ENCODE peak calls at places on chromosomes 3 and 15, in ten cellular contexts. M is H9; T is transverse colon; Q is CD8-positive, alpha-beta T cell; E is AG04450; X is endothelial cell of umbilical vein; Z is lung; U is foreskin keratinocyte; R is right atrium auricular region; W is fibroblast of lung. Y is an unnamed sample.

GRCh38 chr3:98657429-98657828 is 64.0 kb upstream of the CPOX start:
- DNase-seq in R (no peak), U (no peak), Z (peak; percentile 52), X (no peak), Q (no peak), M (peak; percentile 78), E (no peak), T (peak; percentile 50), W (peak; percentile 1), Y (no peak)

GRCh38 chr3:171000281-171000680 is 26.2 kb downstream of the SLC2A2 start:
- DNase-seq in Q (no peak), U (no peak), T (no peak), R (no peak), E (no peak), X (no peak), Z (no peak), M (no peak), W (no peak), Y (no peak)

GRCh38 chr3:112671930-112672715 is 31.2 kb upstream of the CCDC80 start:
- DNase-seq in E (peak; percentile 77), U (no peak), T (no peak), R (no peak), M (no peak), Z (no peak), X (peak; percentile 64), W (peak; percentile 99), Q (no peak), Y (peak; percentile 20)

GRCh38 chr15:33915571-33916407 is 52.5 kb upstream of the CHRM5 start:
- DNase-seq in Q (no peak), X (no peak), U (no peak), W (no peak), R (no peak), M (peak; percentile 57), T (peak; percentile 66), E (no peak), Z (no peak), Y (no peak)

GRCh38 chr3:123120546-123120945 is 53.7 kb downstream of the PDIA5 start:
- DNase-seq in M (no peak), E (no peak), Q (no peak), X (no peak), Z (no peak), W (no peak), R (no peak), U (no peak), T (no peak), Y (no peak)

GRCh38 chr3:197124713-197125112 is 95.1 kb upstream of the MELTF start:
- DNase-seq in Z (no peak), M (no peak), T (no peak), U (no peak), X (no peak), E (no peak), W (no peak), Q (no peak), R (no peak), Y (no peak)

GRCh38 chr3:13338231-13338630 is 81.9 kb downstream of the NUP210 start:
- DNase-seq in T (no peak), R (no peak), Z (no peak), Q (no peak), E (no peak), W (peak; percentile 2), M (no peak), X (no peak), U (no peak), Y (no peak)

GRCh38 chr3:129493206-129493605 is 35.2 kb upstream of the RHO start:
- DNase-seq in M (no peak), T (no peak), U (no peak), Q (no peak), E (no peak), R (no peak), Z (no peak), W (no peak), X (no peak), Y (no peak)

GRCh38 chr3:50212971-50213370 is 7.9 kb downstream of the SLC38A3 start:
- DNase-seq in W (no peak), U (no peak), M (no peak), X (no peak), T (no peak), Z (no peak), Q (no peak), R (no peak), E (no peak), Y (no peak)

GRCh38 chr3:50210510-50211367 is 5.7 kb downstream of the SLC38A3 start:
- DNase-seq in Z (no peak), R (no peak), E (no peak), T (no peak), W (no peak), X (no peak), Q (no peak), M (peak; percentile 63), U (no peak), Y (no peak)

GRCh38 chr3:50212502-50212901 is 7.4 kb downstream of the SLC38A3 start:
- DNase-seq in Z (no peak), T (no peak), W (no peak), X (no peak), M (peak; percentile 60), R (no peak), U (no peak), E (no peak), Q (no peak), Y (no peak)

GRCh38 chr3:50213383-50213782 is 8.3 kb downstream of the SLC38A3 start:
- DNase-seq in U (no peak), M (no peak), R (no peak), E (no peak), Q (no peak), X (no peak), Z (no peak), W (no peak), T (no peak), Y (no peak)

DNA sequence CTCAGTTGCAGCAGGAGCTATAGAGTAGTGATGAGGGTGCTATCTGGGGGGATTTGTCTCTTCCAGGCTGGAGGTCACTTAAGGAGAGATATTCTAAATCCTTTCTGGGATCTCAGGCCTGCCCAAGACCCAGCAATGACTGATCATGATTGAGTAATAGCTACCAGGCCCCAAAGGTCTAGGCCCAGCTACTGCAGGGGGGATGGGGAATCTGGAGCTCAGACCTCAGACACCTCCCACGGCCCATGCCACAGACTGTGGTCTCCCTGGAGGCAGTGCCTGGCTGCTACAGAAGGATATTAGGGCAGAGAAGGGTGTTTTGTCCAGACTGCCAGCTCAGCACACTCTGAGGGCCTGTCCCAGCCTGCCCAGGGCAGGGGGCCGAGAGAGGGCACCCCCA is 6.9 kb downstream of the SLC38A3 start:
- DNase-seq in U (no peak), R (no peak), Z (no peak), T (no peak), E (no peak), X (no peak), Q (no peak), W (peak; percentile 37), M (no peak), Y (no peak)
- H3K27ac ChIP-seq in U (no peak overlapping the region), R (no peak overlapping the region), Z (no peak overlapping the region), T (no peak overlapping the region), E (no peak overlapping the region), X (no peak overlapping the region), Q (no peak overlapping the region), W (no peak overlapping the region), M (no peak overlapping the region), Y (peak overlapping the region; percentile 28)

DNA sequence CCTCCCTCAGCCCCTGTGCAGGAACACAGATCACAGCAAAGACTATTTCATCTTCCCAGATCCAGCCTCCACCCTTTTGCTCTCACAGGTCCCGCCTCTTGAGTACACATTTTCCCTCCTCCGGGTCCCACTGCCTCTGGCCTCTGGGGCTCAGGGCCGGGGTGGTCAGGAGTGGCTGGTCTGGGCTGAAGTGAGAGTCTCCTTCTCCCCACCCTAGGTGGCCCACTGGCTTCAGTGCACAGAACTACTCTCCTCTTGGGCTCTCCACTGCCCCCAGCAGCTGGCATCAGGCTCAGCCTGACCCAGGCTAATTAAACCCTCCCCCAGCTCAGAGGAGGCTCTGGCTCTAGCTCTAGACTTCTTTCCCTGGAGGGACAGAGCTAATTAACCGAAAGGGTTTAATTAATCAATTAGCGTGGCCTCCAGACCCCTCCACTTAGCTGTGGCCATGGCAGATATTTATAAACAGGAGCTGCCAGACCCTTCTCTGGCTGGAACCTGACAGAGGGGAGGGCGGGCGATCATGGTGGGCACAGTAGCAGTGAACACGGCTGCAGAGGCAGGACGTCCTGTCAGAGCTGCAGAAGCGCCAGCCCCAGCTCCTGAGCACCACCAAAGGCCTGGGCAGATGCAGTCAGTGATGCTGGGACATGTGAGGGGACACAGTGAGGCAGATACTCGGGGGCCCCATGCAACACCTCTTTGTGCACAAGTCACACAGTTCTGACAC is 15.1 kb downstream of the DUSP7 start:
- DNase-seq in Q (no peak), Z (no peak), T (no peak), W (no peak), U (no peak), R (no peak), X (no peak), M (peak; percentile 55), E (no peak), Y (no peak)
- TF ChIP-seq CTCF in Q (no peak), Z (no peak), T (no peak), W (no peak), U (peak; percentile 55), R (no peak), X (peak; percentile 22), M (peak; percentile 51), E (peak; percentile 44), Y (no peak)

DNA sequence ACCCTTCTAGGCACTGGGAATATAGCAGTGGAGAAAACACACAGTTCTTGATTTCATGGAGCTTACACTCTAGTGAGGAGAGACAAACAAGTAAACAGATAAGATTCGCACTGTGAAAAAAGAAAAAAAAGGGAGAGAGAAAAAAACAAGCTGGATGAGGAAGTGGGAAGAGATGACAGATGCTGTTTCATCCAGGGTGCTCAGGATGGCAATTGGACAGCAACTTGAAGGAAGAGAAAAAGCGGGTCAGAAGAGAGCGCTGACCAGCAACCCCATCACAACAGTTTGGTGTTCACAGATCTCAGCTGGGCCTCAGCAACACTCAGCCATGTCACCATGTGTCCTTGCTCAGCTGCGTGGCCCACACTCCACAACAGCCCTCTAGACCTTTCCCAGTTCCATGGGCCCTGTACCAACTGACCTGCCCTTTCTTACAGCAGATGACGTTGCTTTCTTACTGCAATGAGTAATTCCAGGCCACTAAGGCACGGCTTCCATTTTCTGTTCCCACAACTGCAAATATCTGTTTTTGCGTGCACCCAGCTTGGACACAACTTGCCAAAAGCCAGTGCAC is 230.8 kb downstream of the MEX3B start:
- DNase-seq in E (no peak), M (no peak), Q (no peak), T (no peak), X (no peak), U (no peak), R (no peak), W (no peak), Z (no peak), Y (no peak)
- H3K27ac ChIP-seq in E (no peak overlapping the region), M (no peak overlapping the region), Q (no peak overlapping the region), T (no peak overlapping the region), X (no peak overlapping the region), U (no peak overlapping the region), R (no peak overlapping the region), W (no peak overlapping the region), Z (no peak overlapping the region), Y (no peak overlapping the region)

DNA sequence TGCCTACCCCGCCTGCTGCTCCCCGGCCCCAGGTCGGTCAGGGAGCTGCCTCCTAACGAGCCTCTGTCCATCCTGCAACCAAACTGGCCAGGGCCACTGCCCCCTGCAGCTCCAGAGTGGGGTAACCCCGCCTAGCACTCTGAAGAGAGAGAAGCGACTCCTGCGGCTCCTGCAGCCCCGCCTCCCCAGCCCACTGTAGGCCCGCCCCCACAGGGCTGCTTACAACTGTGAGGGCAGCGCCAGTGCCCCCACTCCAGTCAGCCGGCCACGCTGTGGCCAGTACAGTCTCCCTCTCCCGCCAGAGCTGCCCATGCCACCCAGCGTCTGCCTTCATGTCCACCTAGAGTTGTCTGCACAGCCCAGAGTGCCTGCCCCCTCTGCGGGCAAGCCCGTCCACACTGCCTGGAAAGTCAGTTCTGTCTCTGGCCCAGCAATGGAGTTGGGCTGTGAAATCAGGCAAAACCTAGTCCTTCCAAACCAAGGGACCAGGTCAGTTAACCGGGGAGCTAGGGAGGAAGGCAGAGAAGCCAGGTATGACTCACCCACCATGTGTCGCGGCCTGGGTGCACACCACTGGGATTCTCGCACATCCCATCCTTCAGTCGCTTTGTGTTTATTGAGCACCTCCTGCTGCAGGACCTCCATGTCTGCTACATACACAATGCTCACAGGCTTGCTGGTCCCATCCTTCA is 2.4 kb downstream of the UCN2 start:
- DNase-seq in U (no peak), M (peak; percentile 88), E (no peak), X (peak; percentile 26), T (peak; percentile 61), Z (no peak), Q (no peak), R (peak; percentile 64), W (peak; percentile 63), Y (no peak)
- TF ChIP-seq CTCF in U (no peak), M (peak; percentile 47), E (peak; percentile 56), X (peak; percentile 41), T (no peak), Z (no peak), Q (no peak), R (no peak), W (peak; percentile 41), Y (no peak)